ENCODE peak calls at places on chromosome 17, in four cellular contexts. One of them, this sample, is unnamed.

GRCh38 chr17:42653179-42654124 is 5.6 kb upstream of the TUBG2 start:
- DNase-seq in HepG2: no peak
- DNase-seq in K562: peak
- DNase-seq in GM12878: no peak
- DNase-seq in this sample: peak

GRCh38 chr17:45016237-45016636 is 35.2 kb downstream of the DCAKD start:
- DNase-seq in K562: no peak
- DNase-seq in HepG2: no peak
- DNase-seq in GM12878: no peak
- DNase-seq in this sample: no peak

GRCh38 chr17:13016881-13017622 is 775 bp downstream of the ELAC2 start:
- DNase-seq in GM12878: no peak
- DNase-seq in K562: no peak
- DNase-seq in HepG2: peak
- DNase-seq in this sample: no peak

GRCh38 chr17:43936434-43936833 is 5.8 kb downstream of the PPY start:
- DNase-seq in GM12878: no peak
- DNase-seq in K562: no peak
- DNase-seq in HepG2: no peak
- DNase-seq in this sample: no peak

GRCh38 chr17:66777689-66778225 is 57.2 kb upstream of the CACNG5 start:
- DNase-seq in GM12878: no peak
- DNase-seq in K562: no peak
- DNase-seq in HepG2: no peak
- DNase-seq in this sample: peak

GRCh38 chr17:63399856-63400255 is 46.2 kb downstream of the CYB561 start:
- DNase-seq in GM12878: no peak
- DNase-seq in HepG2: no peak
- DNase-seq in K562: no peak
- DNase-seq in this sample: no peak

GRCh38 chr17:39239640-39240314 is 14.0 kb upstream of the STAC2 start:
- DNase-seq in K562: peak
- DNase-seq in HepG2: peak
- DNase-seq in GM12878: no peak
- DNase-seq in this sample: peak

GRCh38 chr17:29968271-29968670 is 26.8 kb downstream of the EFCAB5 start:
- DNase-seq in HepG2: no peak
- DNase-seq in GM12878: no peak
- DNase-seq in K562: no peak
- DNase-seq in this sample: no peak

GRCh38 chr17:8151641-8152111 is 528 bp downstream of the PER1 start:
- DNase-seq in K562: no peak
- DNase-seq in HepG2: no peak
- DNase-seq in GM12878: no peak
- DNase-seq in this sample: no peak

GRCh38 chr17:72967963-72968585 is 124.4 kb downstream of the SLC39A11 start:
- DNase-seq in GM12878: no peak
- DNase-seq in HepG2: no peak
- DNase-seq in K562: no peak
- DNase-seq in this sample: no peak
- TF ChIP-seq TARDBP in GM12878: no peak
- TF ChIP-seq TARDBP in HepG2: no peak
- TF ChIP-seq TARDBP in K562: no peak
- TF ChIP-seq TARDBP in this sample: no peak

GRCh38 chr17:50635720-50636144 is 1.1 kb downstream of the ABCC3 start:
- DNase-seq in K562: no peak
- DNase-seq in GM12878: no peak
- DNase-seq in HepG2: no peak
- DNase-seq in this sample: no peak
- TF ChIP-seq BHLHE40 in K562: no peak
- TF ChIP-seq BHLHE40 in GM12878: no peak
- TF ChIP-seq BHLHE40 in HepG2: no peak
- TF ChIP-seq BHLHE40 in this sample: no peak

GRCh38 chr17:1422907-1423306 is 22.9 kb upstream of the YWHAE start:
- DNase-seq in HepG2: no peak
- DNase-seq in GM12878: no peak
- DNase-seq in K562: no peak
- DNase-seq in this sample: no peak
- TF ChIP-seq TARDBP in HepG2: no peak
- TF ChIP-seq TARDBP in GM12878: no peak
- TF ChIP-seq TARDBP in K562: no peak
- TF ChIP-seq TARDBP in this sample: no peak

GRCh38 chr17:32588135-32588534 is 101.3 kb downstream of the CDK5R1 start:
- DNase-seq in GM12878: no peak
- DNase-seq in HepG2: no peak
- DNase-seq in K562: no peak
- DNase-seq in this sample: no peak

GRCh38 chr17:32591428-32591827 is 104.6 kb downstream of the CDK5R1 start:
- DNase-seq in GM12878: no peak
- DNase-seq in HepG2: no peak
- DNase-seq in K562: no peak
- DNase-seq in this sample: no peak

GRCh38 chr17:32586666-32587065 is 99.9 kb downstream of the CDK5R1 start:
- DNase-seq in K562: no peak
- DNase-seq in GM12878: no peak
- DNase-seq in HepG2: no peak
- DNase-seq in this sample: no peak

GRCh38 chr17:32590974-32591373 is 104.2 kb downstream of the CDK5R1 start:
- DNase-seq in GM12878: no peak
- DNase-seq in K562: no peak
- DNase-seq in HepG2: no peak
- DNase-seq in this sample: no peak

DNA sequence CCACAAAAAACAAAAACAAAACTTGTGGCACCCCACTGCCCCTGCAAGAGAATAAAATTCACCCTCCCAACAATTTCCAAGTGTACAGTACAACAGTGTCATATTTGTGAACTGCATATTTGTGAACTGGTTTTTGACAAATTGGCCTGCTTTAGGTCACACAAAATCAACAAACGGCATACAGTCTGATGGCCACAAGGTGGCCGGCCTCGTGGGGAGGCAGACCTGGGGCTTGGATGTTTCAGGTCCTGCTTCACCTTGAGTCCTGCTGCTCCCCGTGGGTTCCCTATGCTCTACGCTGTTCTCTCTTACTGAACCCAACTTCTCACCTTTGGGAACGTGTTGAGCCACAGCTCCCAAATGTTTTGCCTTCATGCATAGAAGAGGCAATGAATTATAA is 102.2 kb downstream of the CDK5R1 start:
- DNase-seq in GM12878: no peak
- DNase-seq in K562: peak
- DNase-seq in HepG2: peak
- DNase-seq in this sample: peak
- TF ChIP-seq BHLHE40 in GM12878: no peak
- TF ChIP-seq BHLHE40 in K562: no peak
- TF ChIP-seq BHLHE40 in HepG2: no peak
- TF ChIP-seq BHLHE40 in this sample: no peak

DNA sequence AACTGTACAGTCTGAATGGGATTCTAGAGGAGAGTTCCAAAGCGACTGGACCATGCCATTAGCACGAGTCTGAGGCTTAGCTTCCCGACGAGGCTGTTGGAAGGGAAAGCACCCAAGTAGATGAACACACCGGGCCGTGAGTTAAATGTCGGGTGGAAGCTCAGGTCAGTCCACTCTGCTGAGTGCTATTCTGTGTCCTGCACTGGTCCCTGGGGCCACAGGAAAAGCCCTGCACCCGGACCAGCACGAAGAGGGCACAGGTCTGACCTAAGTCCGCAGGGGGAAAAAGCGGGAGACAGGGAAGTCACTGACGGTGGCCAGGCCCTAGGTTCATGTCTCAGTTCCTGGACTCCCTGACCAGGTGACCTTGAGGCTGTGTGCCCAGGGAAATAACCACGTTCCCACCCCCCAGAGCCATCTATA is 44.1 kb upstream of the RBFOX3 start:
- DNase-seq in HepG2: peak
- DNase-seq in GM12878: no peak
- DNase-seq in K562: no peak
- DNase-seq in this sample: peak
- TF ChIP-seq TARDBP in HepG2: no peak
- TF ChIP-seq TARDBP in GM12878: no peak
- TF ChIP-seq TARDBP in K562: no peak
- TF ChIP-seq TARDBP in this sample: no peak

DNA sequence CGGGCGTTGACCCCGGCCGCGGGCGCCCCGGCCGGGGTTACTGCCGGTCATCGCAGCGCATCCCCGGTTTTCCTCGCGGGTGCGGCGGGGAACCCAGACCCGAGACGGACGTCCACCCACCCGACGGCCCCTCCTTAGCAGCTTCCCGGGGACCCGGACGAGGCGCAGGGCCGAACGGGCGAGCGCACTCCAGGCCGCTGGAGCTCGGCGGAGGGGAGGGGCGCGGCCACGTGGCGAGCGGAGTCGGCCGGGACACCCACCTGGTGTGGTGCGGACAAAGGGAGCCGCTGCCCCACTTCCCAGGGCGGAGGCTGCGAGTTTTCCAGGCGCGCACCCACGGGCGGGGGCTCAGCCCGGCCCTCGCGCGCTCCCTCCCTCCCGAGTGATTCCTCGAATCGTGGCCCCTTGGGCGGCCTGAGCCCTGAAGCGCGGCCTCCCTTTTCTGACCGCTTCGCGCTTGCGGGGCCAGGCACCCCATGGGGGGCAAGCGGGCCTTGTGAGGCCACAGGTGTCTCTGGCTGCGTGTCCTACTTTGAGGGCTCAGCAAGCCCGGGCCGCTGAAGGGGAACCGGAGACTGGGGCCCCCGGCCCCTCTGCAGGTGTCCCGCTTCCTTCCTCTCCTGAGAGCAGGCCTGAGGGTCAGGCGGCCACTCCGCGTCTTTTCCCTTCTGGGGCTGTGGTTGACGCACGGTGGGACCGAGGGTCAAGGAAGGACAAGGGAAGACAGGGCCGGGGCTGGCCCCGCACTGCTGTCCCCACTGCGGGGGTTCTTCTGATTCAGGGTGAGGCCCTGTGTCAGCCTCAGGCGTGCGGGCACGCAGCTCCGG is 1.1 kb upstream of the FASN start:
- DNase-seq in HepG2: no peak
- DNase-seq in GM12878: no peak
- DNase-seq in K562: no peak
- DNase-seq in this sample: no peak
- TF ChIP-seq BHLHE40 in HepG2: no peak
- TF ChIP-seq BHLHE40 in GM12878: no peak
- TF ChIP-seq BHLHE40 in K562: no peak
- TF ChIP-seq BHLHE40 in this sample: no peak

This sample was measured in HEK293T.